ENCODE peak calls at places on chromosome 14, in five cellular contexts. Q is right cardiac atrium, N is neural progenitor cell, R is neural crest cell, W is esophagus muscularis mucosa. O is an unnamed sample.

GRCh38 chr14:79293482-79293881 is 917.8 kb downstream of the DIO2 start:
- DNase-seq in Q (no peak), N (no peak), R (no peak), W (no peak), O (no peak)

GRCh38 chr14:105477659-105478623 is 3.3 kb downstream of the CRIP2 start:
- DNase-seq in Q (no peak), N (peak; percentile 22), R (no peak), W (no peak), O (no peak)

GRCh38 chr14:52553002-52553670 is 500 bp downstream of the GPR137C start:
- DNase-seq in Q (peak; percentile 31), N (peak; percentile 81), R (peak; percentile 22), W (no peak), O (no peak)

GRCh38 chr14:104450811-104451401 is 128.7 kb upstream of the C14orf180 start:
- DNase-seq in Q (no peak), N (no peak), R (no peak), W (peak; percentile 84), O (no peak)

GRCh38 chr14:23916038-23916437 is 37.5 kb upstream of the DHRS4 start:
- DNase-seq in Q (no peak), N (no peak), R (no peak), W (no peak), O (no peak)

GRCh38 chr14:105414456-105415371 is 4.9 kb upstream of the MTA1 start:
- DNase-seq in Q (peak; percentile 88), N (peak; percentile 79), R (peak; percentile 59), W (no peak), O (no peak)

GRCh38 chr14:32405856-32406255 is 76.8 kb downstream of the AKAP6 start:
- DNase-seq in Q (no peak), N (no peak), R (no peak), W (no peak), O (no peak)

GRCh38 chr14:69571449-69571878 is 3.2 kb downstream of the CCDC177 start:
- DNase-seq in Q (no peak), N (no peak), R (no peak), W (no peak), O (no peak)

O was measured in pulmonary artery endothelial cell.